ENCODE peak calls at places on chromosomes 4 and X, in seven cellular contexts. One of them, this sample, is unnamed.

GRCh38 chrX:140764401-140764919 is 54.9 kb downstream of the LINC00632 start:
- DNase-seq in cardiac muscle cell: peak
- DNase-seq in A549: peak
- DNase-seq in lower lobe of right lung: peak
- DNase-seq in stomach: no peak
- DNase-seq in thoracic aorta: peak
- DNase-seq in IMR-90: peak
- DNase-seq in this sample: no peak

GRCh38 chrX:30653415-30654131 is at the start of gene GK:
- DNase-seq in stomach: no peak
- DNase-seq in thoracic aorta: no peak
- DNase-seq in A549: no peak
- DNase-seq in cardiac muscle cell: no peak
- DNase-seq in IMR-90: peak
- DNase-seq in lower lobe of right lung: peak
- DNase-seq in this sample: no peak

GRCh38 chr4:130336585-130337217 is 1240.7 kb downstream of the C4orf33 start:
- DNase-seq in lower lobe of right lung: no peak
- DNase-seq in thoracic aorta: no peak
- DNase-seq in IMR-90: peak
- DNase-seq in cardiac muscle cell: peak
- DNase-seq in A549: peak
- DNase-seq in stomach: no peak
- DNase-seq in this sample: no peak

GRCh38 chr4:113921089-113921842 is 58.2 kb downstream of the ARSJ start:
- DNase-seq in thoracic aorta: no peak
- DNase-seq in IMR-90: peak
- DNase-seq in lower lobe of right lung: no peak
- DNase-seq in A549: no peak
- DNase-seq in cardiac muscle cell: peak
- DNase-seq in stomach: no peak
- DNase-seq in this sample: no peak

GRCh38 chrX:10457092-10457491 is 163.3 kb downstream of the MID1 start:
- DNase-seq in cardiac muscle cell: peak
- DNase-seq in IMR-90: peak
- DNase-seq in stomach: no peak
- DNase-seq in A549: no peak
- DNase-seq in thoracic aorta: no peak
- DNase-seq in lower lobe of right lung: no peak
- DNase-seq in this sample: no peak

GRCh38 chrX:102720237-102721168 is at the start of gene GPRASP3:
- DNase-seq in stomach: peak
- DNase-seq in thoracic aorta: no peak
- DNase-seq in lower lobe of right lung: peak
- DNase-seq in IMR-90: peak
- DNase-seq in cardiac muscle cell: peak
- DNase-seq in A549: peak
- DNase-seq in this sample: peak

GRCh38 chr4:10095296-10095991 is 21.2 kb downstream of the WDR1 start:
- DNase-seq in thoracic aorta: no peak
- DNase-seq in A549: no peak
- DNase-seq in cardiac muscle cell: no peak
- DNase-seq in stomach: no peak
- DNase-seq in IMR-90: no peak
- DNase-seq in lower lobe of right lung: no peak
- DNase-seq in this sample: no peak

GRCh38 chrX:53251307-53251706 is 26.3 kb upstream of the KDM5C start:
- DNase-seq in stomach: no peak
- DNase-seq in cardiac muscle cell: peak
- DNase-seq in IMR-90: peak
- DNase-seq in lower lobe of right lung: no peak
- DNase-seq in thoracic aorta: no peak
- DNase-seq in A549: no peak
- DNase-seq in this sample: no peak

GRCh38 chrX:56766554-56767412 is 37.7 kb downstream of the NBDY start:
- DNase-seq in lower lobe of right lung: no peak
- DNase-seq in stomach: peak
- DNase-seq in IMR-90: peak
- DNase-seq in cardiac muscle cell: peak
- DNase-seq in thoracic aorta: no peak
- DNase-seq in A549: no peak
- DNase-seq in this sample: peak

GRCh38 chrX:38879631-38880220 is 78.5 kb downstream of the MID1IP1 start:
- DNase-seq in lower lobe of right lung: no peak
- DNase-seq in IMR-90: no peak
- DNase-seq in stomach: peak
- DNase-seq in cardiac muscle cell: no peak
- DNase-seq in thoracic aorta: no peak
- DNase-seq in A549: no peak
- DNase-seq in this sample: no peak

GRCh38 chr4:26503427-26503826 is 13.1 kb upstream of the CCKAR start:
- DNase-seq in lower lobe of right lung: no peak
- DNase-seq in cardiac muscle cell: no peak
- DNase-seq in stomach: no peak
- DNase-seq in A549: no peak
- DNase-seq in thoracic aorta: no peak
- DNase-seq in IMR-90: no peak
- DNase-seq in this sample: no peak

GRCh38 chrX:119218198-119218597 is 17.9 kb upstream of the PGRMC1 start:
- DNase-seq in stomach: no peak
- DNase-seq in A549: no peak
- DNase-seq in thoracic aorta: no peak
- DNase-seq in cardiac muscle cell: peak
- DNase-seq in lower lobe of right lung: no peak
- DNase-seq in IMR-90: peak
- DNase-seq in this sample: no peak

GRCh38 chr4:177632481-177632880 is 190.2 kb upstream of the AGA start:
- DNase-seq in A549: no peak
- DNase-seq in lower lobe of right lung: no peak
- DNase-seq in thoracic aorta: no peak
- DNase-seq in IMR-90: no peak
- DNase-seq in cardiac muscle cell: peak
- DNase-seq in stomach: no peak
- DNase-seq in this sample: no peak

GRCh38 chr4:77927991-77928925 is 65.6 kb downstream of the MRPL1 start:
- DNase-seq in cardiac muscle cell: peak
- DNase-seq in lower lobe of right lung: no peak
- DNase-seq in thoracic aorta: no peak
- DNase-seq in stomach: peak
- DNase-seq in IMR-90: peak
- DNase-seq in A549: peak
- DNase-seq in this sample: no peak

GRCh38 chr4:39230462-39230861 is 48.1 kb downstream of the WDR19 start:
- DNase-seq in stomach: no peak
- DNase-seq in A549: no peak
- DNase-seq in lower lobe of right lung: no peak
- DNase-seq in IMR-90: no peak
- DNase-seq in cardiac muscle cell: no peak
- DNase-seq in thoracic aorta: no peak
- DNase-seq in this sample: no peak

GRCh38 chr4:105186701-105187158 is 40.1 kb downstream of the TET2 start:
- DNase-seq in A549: no peak
- DNase-seq in stomach: no peak
- DNase-seq in cardiac muscle cell: peak
- DNase-seq in lower lobe of right lung: no peak
- DNase-seq in thoracic aorta: no peak
- DNase-seq in IMR-90: peak
- DNase-seq in this sample: no peak

GRCh38 chr4:44927361-44928061 is 201.2 kb upstream of the GNPDA2 start:
- DNase-seq in lower lobe of right lung: no peak
- DNase-seq in cardiac muscle cell: peak
- DNase-seq in thoracic aorta: no peak
- DNase-seq in stomach: no peak
- DNase-seq in A549: peak
- DNase-seq in IMR-90: peak
- DNase-seq in this sample: no peak

GRCh38 chr4:3046623-3047022 is 27.7 kb downstream of the HTT-AS start:
- DNase-seq in lower lobe of right lung: no peak
- DNase-seq in A549: no peak
- DNase-seq in cardiac muscle cell: no peak
- DNase-seq in thoracic aorta: no peak
- DNase-seq in IMR-90: no peak
- DNase-seq in stomach: no peak
- DNase-seq in this sample: no peak

GRCh38 chr4:127601029-127601428 is 31.7 kb upstream of the INTU start:
- DNase-seq in cardiac muscle cell: peak
- DNase-seq in A549: no peak
- DNase-seq in thoracic aorta: no peak
- DNase-seq in IMR-90: peak
- DNase-seq in lower lobe of right lung: no peak
- DNase-seq in stomach: no peak
- DNase-seq in this sample: no peak

GRCh38 chrX:4277122-4277521 is 563.7 kb upstream of the PRKX start:
- DNase-seq in cardiac muscle cell: no peak
- DNase-seq in stomach: no peak
- DNase-seq in IMR-90: no peak
- DNase-seq in A549: peak
- DNase-seq in lower lobe of right lung: no peak
- DNase-seq in thoracic aorta: no peak
- DNase-seq in this sample: no peak
- TF ChIP-seq CTCF in cardiac muscle cell: no peak
- TF ChIP-seq CTCF in stomach: no peak
- TF ChIP-seq CTCF in IMR-90: no peak
- TF ChIP-seq CTCF in A549: no peak
- TF ChIP-seq CTCF in lower lobe of right lung: no peak
- TF ChIP-seq CTCF in thoracic aorta: no peak
- TF ChIP-seq CTCF in this sample: no peak

DNA sequence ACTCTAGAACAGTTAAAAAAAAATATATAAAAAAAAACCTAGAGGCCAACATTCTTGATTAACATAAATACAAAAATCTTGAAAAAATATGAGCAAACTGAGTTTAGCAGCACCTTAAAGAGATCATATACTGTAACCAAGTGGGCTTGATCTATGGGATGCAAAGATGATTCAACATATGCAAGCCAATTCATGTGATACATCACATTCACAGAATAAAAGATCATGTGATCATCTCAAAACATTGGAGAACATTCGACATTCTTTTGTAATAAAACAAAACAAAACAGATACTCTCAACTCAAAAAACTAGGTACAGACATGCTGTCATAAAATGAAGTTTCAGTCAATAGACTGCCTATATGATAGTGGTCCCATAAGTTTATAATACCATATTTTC is 165.4 kb upstream of the NDST4 start:
- DNase-seq in thoracic aorta: no peak
- DNase-seq in lower lobe of right lung: no peak
- DNase-seq in A549: no peak
- DNase-seq in IMR-90: no peak
- DNase-seq in cardiac muscle cell: no peak
- DNase-seq in stomach: no peak
- DNase-seq in this sample: no peak
- H3K27ac ChIP-seq in thoracic aorta: no peak
- H3K27ac ChIP-seq in lower lobe of right lung: no peak
- H3K27ac ChIP-seq in A549: no peak
- H3K27ac ChIP-seq in IMR-90: no peak
- H3K27ac ChIP-seq in cardiac muscle cell: no peak
- H3K27ac ChIP-seq in stomach: no peak
- H3K27ac ChIP-seq in this sample: no peak

DNA sequence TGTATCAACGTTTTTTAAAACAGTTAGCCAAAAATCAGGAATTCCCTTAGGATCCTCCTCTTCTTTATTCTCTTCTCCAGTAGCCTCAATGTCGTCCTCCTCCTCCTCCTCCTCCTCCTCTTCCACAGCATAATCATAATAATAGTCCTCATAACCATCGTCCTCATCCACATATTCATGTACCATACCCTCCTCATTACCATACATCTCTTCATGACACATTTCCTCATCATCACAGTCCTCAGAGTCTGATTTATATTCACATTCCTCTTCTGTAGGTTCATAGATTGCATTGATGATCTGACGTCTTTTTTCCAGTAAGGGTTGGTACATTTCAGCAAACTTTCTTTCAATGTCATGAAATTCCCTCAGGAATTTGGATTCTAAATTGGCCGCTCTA is 917 bp downstream of the NAP1L2 start:
- DNase-seq in IMR-90: no peak
- DNase-seq in A549: no peak
- DNase-seq in cardiac muscle cell: no peak
- DNase-seq in thoracic aorta: no peak
- DNase-seq in stomach: no peak
- DNase-seq in lower lobe of right lung: no peak
- DNase-seq in this sample: no peak
- H3K4me3 ChIP-seq in IMR-90: no peak
- H3K4me3 ChIP-seq in A549: peak
- H3K4me3 ChIP-seq in cardiac muscle cell: peak
- H3K4me3 ChIP-seq in thoracic aorta: peak
- H3K4me3 ChIP-seq in stomach: peak
- H3K4me3 ChIP-seq in lower lobe of right lung: peak
- H3K4me3 ChIP-seq in this sample: peak

GRCh38 chr4:42328978-42329377 is 68.3 kb upstream of the SHISA3 start:
- DNase-seq in IMR-90: no peak
- DNase-seq in A549: no peak
- DNase-seq in stomach: no peak
- DNase-seq in thoracic aorta: no peak
- DNase-seq in lower lobe of right lung: no peak
- DNase-seq in cardiac muscle cell: no peak
- DNase-seq in this sample: no peak
- TF ChIP-seq CTCF in IMR-90: no peak
- TF ChIP-seq CTCF in A549: no peak
- TF ChIP-seq CTCF in stomach: no peak
- TF ChIP-seq CTCF in thoracic aorta: no peak
- TF ChIP-seq CTCF in lower lobe of right lung: no peak
- TF ChIP-seq CTCF in cardiac muscle cell: no peak
- TF ChIP-seq CTCF in this sample: no peak

GRCh38 chrX:108217877-108218276 is 126.3 kb downstream of the ATG4A start:
- DNase-seq in lower lobe of right lung: no peak
- DNase-seq in thoracic aorta: no peak
- DNase-seq in cardiac muscle cell: peak
- DNase-seq in A549: no peak
- DNase-seq in stomach: no peak
- DNase-seq in IMR-90: no peak
- DNase-seq in this sample: no peak
- H3K27ac ChIP-seq in lower lobe of right lung: no peak
- H3K27ac ChIP-seq in thoracic aorta: no peak
- H3K27ac ChIP-seq in cardiac muscle cell: no peak
- H3K27ac ChIP-seq in A549: no peak
- H3K27ac ChIP-seq in stomach: peak
- H3K27ac ChIP-seq in IMR-90: no peak
- H3K27ac ChIP-seq in this sample: no peak

DNA sequence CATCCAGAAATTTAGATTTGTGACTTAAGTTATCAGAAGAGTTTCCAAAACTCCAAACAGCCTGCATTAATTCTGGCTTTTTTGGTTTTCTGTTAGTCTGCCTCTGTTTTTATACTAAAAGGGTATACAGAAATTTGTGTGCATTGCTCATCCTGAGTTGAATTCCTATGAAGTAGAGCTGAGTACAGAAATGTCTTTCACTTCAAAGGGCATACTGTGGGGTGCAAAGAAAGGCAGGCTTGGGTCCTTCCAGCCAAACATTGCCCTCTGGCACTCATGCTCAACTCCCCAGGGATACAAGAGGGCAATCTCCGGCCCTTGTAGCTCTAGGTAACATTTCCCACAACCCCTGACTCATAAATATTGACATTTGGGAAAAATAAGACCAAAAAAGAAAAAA is 27.6 kb upstream of the TMEM184C start:
- DNase-seq in cardiac muscle cell: no peak
- DNase-seq in stomach: no peak
- DNase-seq in A549: no peak
- DNase-seq in thoracic aorta: no peak
- DNase-seq in IMR-90: no peak
- DNase-seq in lower lobe of right lung: no peak
- DNase-seq in this sample: no peak
- H3K4me3 ChIP-seq in cardiac muscle cell: no peak
- H3K4me3 ChIP-seq in stomach: no peak
- H3K4me3 ChIP-seq in A549: no peak
- H3K4me3 ChIP-seq in thoracic aorta: peak
- H3K4me3 ChIP-seq in IMR-90: no peak
- H3K4me3 ChIP-seq in lower lobe of right lung: no peak
- H3K4me3 ChIP-seq in this sample: no peak

GRCh38 chrX:150736478-150736877 is 43.3 kb downstream of the MTMR1 start:
- DNase-seq in cardiac muscle cell: no peak
- DNase-seq in lower lobe of right lung: no peak
- DNase-seq in IMR-90: no peak
- DNase-seq in thoracic aorta: no peak
- DNase-seq in stomach: no peak
- DNase-seq in A549: no peak
- DNase-seq in this sample: no peak
- TF ChIP-seq CTCF in cardiac muscle cell: no peak
- TF ChIP-seq CTCF in lower lobe of right lung: no peak
- TF ChIP-seq CTCF in IMR-90: no peak
- TF ChIP-seq CTCF in thoracic aorta: no peak
- TF ChIP-seq CTCF in stomach: no peak
- TF ChIP-seq CTCF in A549: no peak
- TF ChIP-seq CTCF in this sample: no peak

This sample was measured in upper lobe of right lung.